ENCODE peak calls at places on chromosomes 13 and 19, in eight cellular contexts. G, Z, U, N, S, F, H and Q are unnamed samples.

GRCh38 chr13:42137856-42138537 is 89.5 kb downstream of the DGKH start:
- DNase-seq in U (peak), S (no peak), H (no peak), G (no peak), Z (no peak), F (no peak), N (no peak), Q (no peak)

GRCh38 chr19:6516659-6517291 is 14.1 kb upstream of the TNFSF9 start:
- DNase-seq in H (peak), G (peak), S (peak), N (peak), U (peak), F (peak), Z (peak), Q (peak)

GRCh38 chr13:74825170-74825948 is 656.6 kb downstream of the TBC1D4 start:
- DNase-seq in Z (no peak), U (peak), G (no peak), S (no peak), N (no peak), H (no peak), F (no peak), Q (no peak)

GRCh38 chr13:54226866-54227265 is 1198.3 kb downstream of the OLFM4 start:
- DNase-seq in G (no peak), H (no peak), U (no peak), S (no peak), F (no peak), N (no peak), Z (no peak), Q (no peak)

GRCh38 chr13:72437458-72437857 is 290.0 kb downstream of the MZT1 start:
- DNase-seq in U (peak), H (no peak), N (no peak), G (no peak), S (no peak), F (no peak), Z (no peak), Q (no peak)

GRCh38 chr13:95300625-95301134 is 571 bp downstream of the ABCC4 start:
- DNase-seq in H (peak), U (peak), N (peak), G (peak), Z (peak), F (peak), S (peak), Q (peak)

GRCh38 chr13:106532111-106532929 is 3.1 kb downstream of the EFNB2 start:
- DNase-seq in F (no peak), U (peak), G (no peak), Z (no peak), H (peak), S (no peak), N (no peak), Q (no peak)

GRCh38 chr19:36420961-36421748 is 2.7 kb upstream of the ZFP82 start:
- DNase-seq in Z (peak), U (peak), F (peak), G (no peak), H (no peak), S (no peak), N (no peak), Q (peak)

GRCh38 chr13:25844559-25845434 is 207.0 kb downstream of the SHISA2 start:
- DNase-seq in S (no peak), Z (no peak), F (no peak), N (no peak), G (no peak), U (no peak), H (no peak), Q (no peak)

GRCh38 chr19:2790194-2790556 is 4.9 kb downstream of the THOP1 start:
- DNase-seq in F (no peak), S (no peak), Z (no peak), U (no peak), G (no peak), H (no peak), N (no peak), Q (no peak)

GRCh38 chr19:11247391-11247790 is 8.0 kb downstream of the ANGPTL8 start:
- DNase-seq in Z (peak), U (peak), N (peak), F (peak), H (no peak), G (no peak), S (no peak), Q (peak)

GRCh38 chr13:35791191-35791902 is 314.9 kb upstream of the MAB21L1 start:
- DNase-seq in S (no peak), H (no peak), N (no peak), G (no peak), F (no peak), Z (no peak), U (peak), Q (no peak)

GRCh38 chr13:98274921-98275487 is 97.9 kb upstream of the RNF113B start:
- DNase-seq in S (no peak), F (no peak), H (no peak), U (no peak), Z (no peak), G (no peak), N (no peak), Q (no peak)

GRCh38 chr13:33554919-33555791 is 262.8 kb upstream of the RFC3 start:
- DNase-seq in U (peak), Z (no peak), N (no peak), G (no peak), S (no peak), F (no peak), H (no peak), Q (no peak)

GRCh38 chr13:32940601-32941000 is 75.6 kb upstream of the KL start:
- DNase-seq in F (peak), H (no peak), U (peak), G (no peak), S (no peak), Z (peak), N (no peak), Q (peak)

GRCh38 chr19:36060430-36060829 is 5.7 kb downstream of the WDR62 start:
- DNase-seq in H (peak), S (peak), U (peak), Z (peak), F (peak), G (no peak), N (no peak), Q (peak)

GRCh38 chr13:107942030-107942617 is 273.2 kb downstream of the LIG4 start:
- DNase-seq in H (no peak), S (no peak), F (no peak), N (no peak), G (no peak), Z (no peak), U (no peak), Q (no peak)

GRCh38 chr13:98892077-98892476 is 85.8 kb downstream of the DOCK9 start:
- DNase-seq in S (no peak), F (no peak), Z (no peak), U (no peak), N (no peak), G (no peak), H (no peak), Q (no peak)

GRCh38 chr19:29410974-29411615 is 114.7 kb upstream of the VSTM2B start:
- DNase-seq in S (no peak), F (no peak), H (no peak), G (no peak), Z (no peak), N (no peak), U (no peak), Q (no peak)